ENCODE peak calls at places on chromosomes 2 and 18, in ten cellular contexts. E is ovary, P is tibial nerve, N is A549, T is K562, W is sigmoid colon, Q is H1, J is HepG2, M is SK-N-SH, Y is upper lobe of left lung. A is an unnamed sample. For H3K9me3, the result is how much of the 10 kb centered on the place peaks cover.

GRCh38 chr2:60339286-60339685 is 214.2 kb downstream of the BCL11A start:
- DNase-seq in J (no peak), T (no peak), E (no peak), N (no peak), Q (no peak), M (no peak), Y (no peak), P (no peak), W (no peak), A (no peak)

GRCh38 chr2:20350105-20350712 is 435 bp downstream of the PUM2 start:
- DNase-seq in W (peak), T (peak), Q (no peak), Y (peak), E (peak), M (peak), J (peak), N (no peak), P (no peak), A (peak)

GRCh38 chr2:136424112-136424511 is 306.2 kb upstream of the CXCR4 start:
- DNase-seq in Q (no peak), Y (no peak), P (no peak), N (no peak), W (no peak), E (no peak), J (no peak), T (no peak), M (no peak), A (no peak)

GRCh38 chr2:130987519-130988425 is 105.5 kb downstream of the FAM168B start:
- DNase-seq in M (peak), T (no peak), Y (no peak), P (no peak), Q (no peak), N (no peak), J (no peak), E (no peak), W (no peak), A (no peak)

GRCh38 chr18:32763306-32763705 is 9.5 kb downstream of the KLHL14 start:
- DNase-seq in P (no peak), W (no peak), M (no peak), J (no peak), Q (no peak), N (no peak), Y (no peak), T (no peak), E (no peak), A (no peak)

GRCh38 chr2:46306320-46306719 is 9.1 kb downstream of the EPAS1 start:
- DNase-seq in N (peak), M (no peak), E (no peak), Q (no peak), W (no peak), T (no peak), J (peak), Y (no peak), P (no peak), A (no peak)

GRCh38 chr2:99072556-99072955 is 69.0 kb upstream of the C2orf15 start:
- DNase-seq in Y (no peak), M (no peak), N (no peak), J (no peak), Q (no peak), T (no peak), P (no peak), W (no peak), E (no peak), A (no peak)

GRCh38 chr2:215594766-215595165 is 158.9 kb upstream of the FN1 start:
- DNase-seq in J (no peak), Q (no peak), N (no peak), T (no peak), Y (no peak), E (no peak), W (no peak), M (no peak), P (no peak), A (no peak)

GRCh38 chr2:15941483-15941853 is 1.1 kb downstream of the MYCN start:
- DNase-seq in J (no peak), M (peak), P (no peak), T (no peak), W (no peak), Y (peak), N (no peak), E (peak), Q (peak), A (no peak)

GRCh38 chr18:69664399-69664798 is 263.7 kb downstream of the DOK6 start:
- DNase-seq in P (no peak), M (no peak), W (no peak), Q (no peak), T (no peak), N (no peak), J (no peak), Y (no peak), E (no peak), A (no peak)

GRCh38 chr2:86231680-86232372 is 32.6 kb downstream of the MRPL35 start:
- DNase-seq in M (no peak), W (peak), T (no peak), P (no peak), Q (no peak), J (no peak), N (no peak), E (no peak), Y (no peak), A (no peak)

GRCh38 chr18:53799134-53799533 is 425.3 kb downstream of the MBD2 start:
- DNase-seq in J (no peak), Q (no peak), P (no peak), T (no peak), Y (no peak), M (no peak), N (no peak), W (no peak), E (no peak), A (no peak)

DNA sequence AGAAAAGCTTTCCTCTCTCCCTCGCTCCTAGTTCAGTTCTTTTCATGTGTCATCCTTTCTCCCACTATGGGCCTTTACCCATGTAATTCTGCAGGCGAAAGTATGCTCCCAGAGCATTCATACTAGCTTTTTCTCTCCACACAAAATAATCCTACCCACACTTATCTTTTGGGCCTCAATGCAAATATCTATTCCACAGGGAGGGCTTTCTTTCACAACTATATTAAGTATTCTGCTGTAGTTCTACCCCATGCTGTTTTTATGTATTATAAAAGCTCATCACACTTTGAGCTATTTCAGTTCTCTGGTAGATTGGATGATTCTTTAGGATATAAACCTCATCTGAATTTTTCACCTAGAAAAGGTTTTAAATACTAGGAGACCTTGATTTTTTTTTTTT is 774.6 kb upstream of the CRIM1 start:
- DNase-seq in J (no peak), P (no peak), T (no peak), E (no peak), M (no peak), W (no peak), Y (no peak), Q (no peak), N (no peak), A (no peak)
- H3K9me3 ChIP-seq in J (half or more), P (under half), T (under half), E (under half), M (under half), W (under half), Y (under half), Q (under half), N (under half), A (under half)

GRCh38 chr18:45836242-45837215 is 11.1 kb downstream of the SIGLEC15 start:
- DNase-seq in M (no peak), Q (no peak), T (no peak), P (no peak), Y (no peak), W (no peak), N (no peak), E (no peak), J (no peak), A (no peak)

GRCh38 chr18:45838302-45839070 is 13.0 kb downstream of the SIGLEC15 start:
- DNase-seq in T (no peak), M (peak), J (no peak), Y (peak), P (no peak), E (no peak), W (no peak), Q (no peak), N (no peak), A (no peak)

GRCh38 chr18:45835057-45835634 is 9.7 kb downstream of the SIGLEC15 start:
- DNase-seq in W (no peak), Q (no peak), P (no peak), J (no peak), Y (no peak), M (no peak), T (no peak), E (no peak), N (no peak), A (no peak)

GRCh38 chr18:45839415-45840395 is 14.2 kb downstream of the SIGLEC15 start:
- DNase-seq in T (peak), M (peak), J (peak), P (no peak), Y (no peak), E (no peak), Q (no peak), W (no peak), N (peak), A (no peak)

DNA sequence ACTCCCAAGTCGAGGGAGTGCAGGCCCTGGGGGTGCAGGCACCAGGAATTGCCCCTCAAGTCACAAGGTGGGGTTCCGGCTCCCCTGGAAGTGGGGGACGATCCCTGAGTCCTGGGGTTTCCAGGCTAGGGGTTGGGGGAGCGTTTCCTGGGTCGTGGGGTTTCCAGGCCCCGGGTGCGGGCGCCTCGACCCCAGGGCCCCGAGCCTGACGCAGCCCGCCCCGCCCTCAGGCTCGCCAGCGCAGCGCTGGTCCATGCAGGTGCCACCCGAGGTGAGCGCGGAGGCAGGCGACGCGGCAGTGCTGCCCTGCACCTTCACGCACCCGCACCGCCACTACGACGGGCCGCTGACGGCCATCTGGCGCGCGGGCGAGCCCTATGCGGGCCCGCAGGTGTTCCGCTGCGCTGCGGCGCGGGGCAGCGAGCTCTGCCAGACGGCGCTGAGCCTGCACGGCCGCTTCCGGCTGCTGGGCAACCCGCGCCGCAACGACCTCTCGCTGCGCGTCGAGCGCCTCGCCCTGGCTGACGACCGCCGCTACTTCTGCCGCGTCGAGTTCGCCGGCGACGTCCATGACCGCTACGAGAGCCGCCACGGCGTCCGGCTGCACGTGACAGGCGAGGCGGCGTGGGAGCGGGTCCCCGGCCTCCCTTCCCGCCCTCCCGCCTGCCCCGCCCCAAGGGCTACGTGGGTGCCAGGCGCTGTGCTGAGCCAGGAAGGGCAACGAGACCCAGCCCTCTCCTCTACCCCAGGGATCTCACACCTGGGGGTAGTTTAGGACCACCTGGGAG is 12.0 kb downstream of the SIGLEC15 start:
- DNase-seq in P (no peak), Y (peak), E (no peak), W (no peak), T (no peak), N (peak), Q (peak), M (peak), J (no peak), A (no peak)
- TF ChIP-seq CTCF in P (no peak), Y (peak), E (no peak), W (no peak), T (no peak), N (peak), Q (peak), M (peak), J (no peak), A (no peak)

GRCh38 chr2:220533485-220533884 is 906.1 kb downstream of the SLC4A3 start:
- DNase-seq in W (no peak), P (no peak), Q (no peak), M (peak), T (peak), Y (no peak), E (no peak), N (peak), J (peak), A (no peak)
- TF ChIP-seq EP300 in W (no peak), P (no peak), Q (no peak), M (no peak), T (no peak), Y (no peak), E (no peak), N (no peak), J (no peak), A (no peak)

DNA sequence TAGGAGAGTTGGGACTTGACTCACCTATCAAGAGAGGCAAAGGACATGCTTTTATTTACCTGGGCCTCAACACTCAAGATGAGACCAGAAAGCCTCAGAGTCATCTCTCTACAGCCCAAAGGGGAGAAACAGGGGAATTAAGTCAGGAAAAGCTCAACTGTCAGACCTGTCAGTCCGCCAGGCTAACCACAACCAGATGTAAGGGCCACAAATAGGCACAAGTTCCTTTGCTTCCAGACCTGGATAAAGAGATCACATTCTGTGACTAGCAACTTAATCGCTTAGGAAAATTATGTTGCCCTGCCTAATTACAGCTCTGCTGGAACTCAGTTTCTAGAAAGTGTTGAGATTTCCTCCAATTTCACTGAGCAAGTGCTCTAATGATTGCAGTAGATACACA is 67.9 kb downstream of the ANKRD44 start:
- DNase-seq in N (no peak), Y (no peak), M (no peak), T (no peak), E (no peak), W (no peak), J (no peak), Q (no peak), P (no peak), A (no peak)
- H3K9me3 ChIP-seq in N (under half), Y (under half), M (under half), T (under half), E (under half), W (under half), J (under half), Q (under half), P (under half), A (under half)

GRCh38 chr2:150607471-150607870 is 120.0 kb upstream of the RND3 start:
- DNase-seq in W (no peak), J (no peak), P (no peak), E (no peak), N (no peak), M (no peak), Y (no peak), T (no peak), Q (no peak), A (no peak)

GRCh38 chr2:150612957-150613710 is 125.7 kb upstream of the RND3 start:
- DNase-seq in T (no peak), Y (no peak), N (no peak), J (no peak), Q (no peak), E (no peak), M (no peak), W (no peak), P (no peak), A (no peak)

GRCh38 chr2:150608341-150608740 is 120.9 kb upstream of the RND3 start:
- DNase-seq in T (no peak), N (no peak), J (no peak), P (no peak), Q (no peak), E (no peak), Y (no peak), W (no peak), M (no peak), A (no peak)

GRCh38 chr2:150609831-150610582 is 122.5 kb upstream of the RND3 start:
- DNase-seq in Y (no peak), W (no peak), N (no peak), E (no peak), P (no peak), Q (no peak), M (no peak), T (no peak), J (no peak), A (no peak)

DNA sequence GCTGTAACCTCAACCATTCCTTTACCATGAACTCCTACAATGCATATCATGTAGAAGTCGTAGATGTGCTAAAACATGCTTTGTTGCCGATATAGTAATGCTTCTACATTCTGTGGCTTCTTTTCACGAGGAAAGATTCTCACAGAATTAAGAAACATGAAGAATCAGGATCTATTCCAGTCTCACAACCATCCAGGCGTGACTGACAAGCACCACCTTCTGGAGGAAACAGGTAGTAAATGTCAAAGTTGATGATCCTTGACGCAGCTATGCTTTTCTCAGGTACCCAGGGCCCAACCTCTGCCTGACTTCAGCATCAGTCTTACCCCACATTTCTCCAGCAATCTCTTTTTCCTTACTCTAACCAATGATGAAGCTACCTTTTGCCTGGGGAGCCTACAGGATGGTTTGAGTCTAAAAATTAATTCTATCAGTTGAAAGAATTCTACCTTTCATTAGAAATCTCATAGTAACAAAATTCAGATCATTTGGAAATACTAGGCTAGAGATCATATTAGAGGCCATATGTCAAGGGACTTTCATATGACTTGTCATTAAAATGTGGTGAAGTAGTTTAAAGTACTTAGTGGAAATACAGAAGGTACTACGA is 123.3 kb upstream of the RND3 start:
- DNase-seq in W (no peak), Q (no peak), M (peak), J (peak), E (no peak), N (peak), Y (no peak), T (peak), P (no peak), A (no peak)
- TF ChIP-seq CTCF in W (no peak), Q (peak), M (peak), J (peak), E (no peak), N (peak), Y (peak), T (peak), P (no peak), A (peak)

GRCh38 chr2:177666408-177666807 is 273.8 kb downstream of the AGPS start:
- DNase-seq in P (no peak), T (peak), M (no peak), Y (no peak), J (no peak), W (no peak), Q (no peak), E (no peak), N (no peak), A (no peak)
- TF ChIP-seq EP300 in P (no peak), T (peak), M (no peak), Y (no peak), J (no peak), W (no peak), Q (no peak), E (no peak), N (no peak), A (no peak)

GRCh38 chr2:239819091-239819973 is 205.8 kb downstream of the NDUFA10 start:
- DNase-seq in E (no peak), Y (no peak), P (no peak), T (no peak), J (no peak), W (peak), N (no peak), Q (no peak), M (no peak), A (peak)

GRCh38 chr2:239820836-239821693 is 204.1 kb downstream of the NDUFA10 start:
- DNase-seq in Y (no peak), E (no peak), Q (no peak), N (no peak), W (peak), J (no peak), P (no peak), M (no peak), T (no peak), A (peak)

GRCh38 chr2:239822146-239822945 is 202.8 kb downstream of the NDUFA10 start:
- DNase-seq in Y (no peak), W (peak), P (no peak), J (no peak), M (no peak), N (no peak), E (no peak), Q (no peak), T (no peak), A (no peak)

GRCh38 chr2:239819974-239820555 is 205.1 kb downstream of the NDUFA10 start:
- DNase-seq in Y (no peak), N (no peak), E (no peak), M (peak), T (no peak), P (no peak), Q (no peak), J (no peak), W (peak), A (peak)

GRCh38 chr2:239821694-239822075 is 203.5 kb downstream of the NDUFA10 start:
- DNase-seq in P (no peak), M (no peak), Q (no peak), T (no peak), E (no peak), N (no peak), J (no peak), W (no peak), Y (no peak), A (no peak)
- H3K9me3 ChIP-seq in P (under half), M (under half), Q (under half), T (under half), E (under half), N (under half), J (under half), W (under half), Y (under half), A (under half)

GRCh38 chr2:1656326-1656960 is 87.9 kb downstream of the PXDN start:
- DNase-seq in T (no peak), P (no peak), Q (no peak), M (no peak), W (peak), J (no peak), Y (no peak), E (no peak), N (no peak), A (peak)
- TF ChIP-seq CTCF in T (no peak), P (no peak), Q (peak), M (no peak), W (no peak), J (no peak), Y (no peak), E (no peak), N (no peak), A (no peak)

GRCh38 chr2:74361327-74361726 is 18.1 kb upstream of the SLC4A5 start:
- DNase-seq in Y (peak), M (no peak), Q (no peak), J (no peak), E (no peak), T (no peak), N (no peak), P (no peak), W (no peak), A (no peak)

GRCh38 chr2:74357627-74358026 is 14.4 kb upstream of the SLC4A5 start:
- DNase-seq in Y (no peak), J (no peak), N (no peak), M (no peak), W (no peak), T (no peak), E (no peak), P (no peak), Q (no peak), A (no peak)
- TF ChIP-seq EP300 in Y (no peak), J (no peak), N (no peak), M (no peak), W (no peak), T (no peak), E (no peak), P (no peak), Q (no peak), A (no peak)

GRCh38 chr2:4618630-4619228 is 915.4 kb downstream of the DCDC2C start:
- DNase-seq in E (no peak), Y (no peak), P (no peak), M (no peak), Q (no peak), J (no peak), T (no peak), W (no peak), N (no peak), A (no peak)

GRCh38 chr2:4618141-4618540 is 914.8 kb downstream of the DCDC2C start:
- DNase-seq in E (no peak), W (no peak), T (no peak), N (no peak), Q (no peak), M (no peak), Y (no peak), J (no peak), P (no peak), A (no peak)
- H3K9me3 ChIP-seq in E (under half), W (under half), T (under half), N (under half), Q (under half), M (under half), Y (under half), J (half or more), P (under half), A (under half)